ENCODE peak calls at places on chromosomes 1 and 21, in eight cellular contexts. One of them, this sample, is unnamed.

GRCh38 chr21:25501996-25502665 is 105.2 kb downstream of the MRPL39 start:
- DNase-seq in sigmoid colon: no peak
- DNase-seq in Calu3: no peak
- DNase-seq in D341Med: no peak
- DNase-seq in mesenchymal stem cell: no peak
- DNase-seq in mesenteric fat pad: no peak
- DNase-seq in GM23248: no peak
- DNase-seq in AG10803: no peak
- DNase-seq in this sample: no peak

GRCh38 chr1:16142383-16142995 is 13.4 kb downstream of the EPHA2 start:
- DNase-seq in sigmoid colon: no peak
- DNase-seq in Calu3: no peak
- DNase-seq in D341Med: no peak
- DNase-seq in mesenchymal stem cell: no peak
- DNase-seq in mesenteric fat pad: no peak
- DNase-seq in GM23248: no peak
- DNase-seq in AG10803: no peak
- DNase-seq in this sample: no peak

GRCh38 chr1:115198938-115199337 is 109.6 kb upstream of the TSPAN2 start:
- DNase-seq in sigmoid colon: no peak
- DNase-seq in Calu3: no peak
- DNase-seq in D341Med: no peak
- DNase-seq in mesenchymal stem cell: no peak
- DNase-seq in mesenteric fat pad: no peak
- DNase-seq in GM23248: peak; percentile 55
- DNase-seq in AG10803: peak; percentile 79
- DNase-seq in this sample: no peak

GRCh38 chr1:53807916-53808315 is 30.2 kb downstream of the NDC1 start:
- DNase-seq in sigmoid colon: no peak
- DNase-seq in Calu3: no peak
- DNase-seq in D341Med: no peak
- DNase-seq in mesenchymal stem cell: peak; percentile 51
- DNase-seq in mesenteric fat pad: no peak
- DNase-seq in GM23248: no peak
- DNase-seq in AG10803: peak; percentile 40
- DNase-seq in this sample: no peak

GRCh38 chr1:209402697-209403096 is 180.8 kb upstream of the CAMK1G start:
- DNase-seq in sigmoid colon: no peak
- DNase-seq in Calu3: no peak
- DNase-seq in D341Med: no peak
- DNase-seq in mesenchymal stem cell: no peak
- DNase-seq in mesenteric fat pad: no peak
- DNase-seq in GM23248: peak; percentile 49
- DNase-seq in AG10803: no peak
- DNase-seq in this sample: no peak

GRCh38 chr1:15902882-15903281 is 55.4 kb downstream of the SPEN start:
- DNase-seq in sigmoid colon: no peak
- DNase-seq in Calu3: no peak
- DNase-seq in D341Med: no peak
- DNase-seq in mesenchymal stem cell: peak; percentile 83
- DNase-seq in mesenteric fat pad: no peak
- DNase-seq in GM23248: peak; percentile 89
- DNase-seq in AG10803: peak; percentile 57
- DNase-seq in this sample: peak; percentile 33

GRCh38 chr21:16742116-16742515 is 770.7 kb upstream of the CXADR start:
- DNase-seq in sigmoid colon: peak; percentile 78
- DNase-seq in Calu3: no peak
- DNase-seq in D341Med: no peak
- DNase-seq in mesenchymal stem cell: no peak
- DNase-seq in mesenteric fat pad: no peak
- DNase-seq in GM23248: no peak
- DNase-seq in AG10803: no peak
- DNase-seq in this sample: no peak

GRCh38 chr1:114154146-114154962 is 685 bp upstream of the SYT6 start:
- DNase-seq in sigmoid colon: no peak
- DNase-seq in Calu3: no peak
- DNase-seq in D341Med: no peak
- DNase-seq in mesenchymal stem cell: peak; percentile 14
- DNase-seq in mesenteric fat pad: no peak
- DNase-seq in GM23248: peak; percentile 62
- DNase-seq in AG10803: peak; percentile 9
- DNase-seq in this sample: no peak

GRCh38 chr1:183198463-183198862 is 12.4 kb downstream of the LAMC2 start:
- DNase-seq in sigmoid colon: peak; percentile 88
- DNase-seq in Calu3: no peak
- DNase-seq in D341Med: no peak
- DNase-seq in mesenchymal stem cell: peak; percentile 66
- DNase-seq in mesenteric fat pad: no peak
- DNase-seq in GM23248: peak; percentile 87
- DNase-seq in AG10803: peak; percentile 63
- DNase-seq in this sample: peak; percentile 85

This sample was measured in RWPE1.